ENCODE peak calls at places on chromosome 11, in five cellular contexts. X is fibroblast of lung, W is epithelial cell of esophagus, B is transverse colon, G is breast epithelium. D is an unnamed sample.
A peak's percentile ranks its signal among the peaks of the same experiment; 100 is the strongest.

GRCh38 chr11:121452609-121453150 is at the start of gene SORL1-AS1:
- DNase-seq in X (no peak), B (peak; percentile 45), G (no peak), W (peak; percentile 39), D (peak; percentile 37)

GRCh38 chr11:86374586-86374985 is at the start of gene CCDC81:
- DNase-seq in B (no peak), G (no peak), X (peak; percentile 12), W (no peak), D (peak; percentile 43)

GRCh38 chr11:38460901-38461300 is 1862.9 kb upstream of the RAG2 start:
- DNase-seq in G (peak; percentile 56), B (no peak), W (peak; percentile 80), X (peak; percentile 96), D (no peak)

GRCh38 chr11:42901084-42901483 is 410.7 kb upstream of the API5 start:
- DNase-seq in W (no peak), G (no peak), X (no peak), B (no peak), D (no peak)

GRCh38 chr11:104917259-104918112 is 19.2 kb upstream of the CASP12 start:
- DNase-seq in W (no peak), G (no peak), X (no peak), B (no peak), D (no peak)

GRCh38 chr11:44875056-44875455 is 75.6 kb downstream of the TP53I11 start:
- DNase-seq in W (no peak), G (no peak), B (no peak), X (no peak), D (no peak)

GRCh38 chr11:44244649-44245308 is 65.2 kb downstream of the ALX4 start:
- DNase-seq in G (no peak), X (no peak), B (no peak), W (no peak), D (no peak)

GRCh38 chr11:61855939-61856730 is 28.0 kb downstream of the FADS2 start:
- DNase-seq in B (no peak), X (no peak), G (no peak), W (no peak), D (peak; percentile 41)

GRCh38 chr11:75547617-75548054 is 14.4 kb upstream of the SERPINH1 start:
- DNase-seq in B (peak; percentile 72), X (peak; percentile 71), W (peak; percentile 58), G (no peak), D (peak; percentile 76)

GRCh38 chr11:34250732-34251639 is 106.8 kb downstream of the ABTB2 start:
- DNase-seq in W (peak; percentile 95), G (no peak), X (peak; percentile 22), B (peak; percentile 53), D (no peak)

GRCh38 chr11:8933931-8934330 is 1.2 kb upstream of the C11orf16 start:
- DNase-seq in B (no peak), G (no peak), W (no peak), X (no peak), D (no peak)

GRCh38 chr11:128095459-128096096 is 491.8 kb downstream of the ETS1 start:
- DNase-seq in X (peak; percentile 48), G (no peak), W (peak; percentile 90), B (no peak), D (no peak)

GRCh38 chr11:130413383-130414106 is 14.9 kb downstream of the ADAMTS8 start:
- DNase-seq in G (no peak), X (peak; percentile 85), B (no peak), W (peak; percentile 95), D (no peak)

GRCh38 chr11:129652828-129653227 is 162.8 kb upstream of the TMEM45B start:
- DNase-seq in W (peak; percentile 92), G (no peak), B (no peak), X (peak; percentile 94), D (no peak)

GRCh38 chr11:32032478-32032877 is 58.4 kb upstream of the RCN1 start:
- DNase-seq in W (peak; percentile 5), G (no peak), B (no peak), X (no peak), D (no peak)

GRCh38 chr11:116263770-116264169 is 509.0 kb downstream of the BUD13 start:
- DNase-seq in W (no peak), B (no peak), G (no peak), X (no peak), D (no peak)

GRCh38 chr11:125341676-125342075 is 154.4 kb downstream of the FEZ1 start:
- DNase-seq in W (no peak), B (no peak), X (no peak), G (no peak), D (no peak)

GRCh38 chr11:61814242-61814957 is 2.4 kb downstream of the FADS1 start:
- DNase-seq in W (peak; percentile 41), B (peak; percentile 34), G (no peak), X (peak; percentile 40), D (peak; percentile 83)

GRCh38 chr11:110172666-110173065 is 79.5 kb downstream of the ZC3H12C start:
- DNase-seq in X (no peak), B (no peak), W (no peak), G (no peak), D (no peak)

GRCh38 chr11:35393093-35393492 is 26.3 kb downstream of the SLC1A2 start:
- DNase-seq in B (no peak), W (no peak), G (no peak), X (no peak), D (no peak)

GRCh38 chr11:46290021-46290420 is 12.6 kb downstream of the CREB3L1 start:
- DNase-seq in G (no peak), W (no peak), B (no peak), X (no peak), D (peak; percentile 53)

GRCh38 chr11:64313491-64314145 is 3.7 kb downstream of the TRMT112 start:
- DNase-seq in B (peak; percentile 47), W (no peak), G (no peak), X (peak; percentile 48), D (peak; percentile 55)

GRCh38 chr11:34366522-34366921 is 8.7 kb upstream of the ABTB2 start:
- DNase-seq in W (peak; percentile 78), B (peak; percentile 35), G (no peak), X (peak; percentile 28), D (no peak)

GRCh38 chr11:5808500-5809121 is at the start of gene OR52N2:
- DNase-seq in G (peak; percentile 61), B (peak; percentile 73), W (peak; percentile 70), X (peak; percentile 77), D (peak; percentile 81)

GRCh38 chr11:16805942-16806341 is 67.5 kb downstream of the C11orf58 start:
- DNase-seq in W (no peak), G (no peak), B (no peak), X (peak; percentile 86), D (no peak)

GRCh38 chr11:313787-314547 is at the start of gene IFITM1:
- DNase-seq in W (peak; percentile 68), X (peak; percentile 86), B (peak; percentile 62), G (no peak), D (peak; percentile 63)

GRCh38 chr11:315516-315994 is 1.7 kb downstream of the IFITM1 start:
- DNase-seq in G (no peak), B (no peak), X (no peak), W (no peak), D (no peak)

GRCh38 chr11:315051-315481 is 1.2 kb downstream of the IFITM1 start:
- DNase-seq in X (no peak), W (no peak), B (no peak), G (no peak), D (no peak)

GRCh38 chr11:312092-312816 is 1.6 kb upstream of the IFITM1 start:
- DNase-seq in X (no peak), G (no peak), W (no peak), B (no peak), D (no peak)

DNA sequence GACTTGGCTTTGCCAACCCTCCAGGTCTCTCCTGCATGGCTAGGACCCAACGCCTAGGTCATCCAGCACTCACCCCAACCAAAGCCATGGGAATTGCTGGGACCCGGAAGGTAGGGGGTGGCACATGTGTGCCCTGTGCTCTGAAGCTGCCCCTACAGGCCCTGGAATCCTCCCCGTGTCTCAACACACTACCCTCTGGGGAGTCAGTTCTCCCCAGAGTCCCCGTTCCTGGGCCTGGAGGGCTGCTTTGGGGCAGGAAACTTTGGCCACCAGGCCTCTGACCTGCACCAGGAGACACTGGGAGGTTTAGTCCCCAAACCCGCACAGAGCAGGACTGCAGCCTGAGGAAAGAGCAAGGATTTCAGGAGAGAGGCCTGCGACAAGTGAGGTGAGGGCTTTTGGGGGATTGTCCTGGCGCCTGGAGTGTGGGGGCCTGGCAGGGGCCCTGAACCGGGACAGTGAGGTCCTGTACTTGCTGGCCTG is 495 bp upstream of the IFITM1 start:
- DNase-seq in B (no peak), G (no peak), X (no peak), W (no peak), D (no peak)
- H3K4me3 ChIP-seq in B (peak overlapping the region; percentile 49), G (peak overlapping the region; percentile 88), X (peak overlapping the region; percentile 64), W (no peak overlapping the region), D (no peak overlapping the region)

DNA sequence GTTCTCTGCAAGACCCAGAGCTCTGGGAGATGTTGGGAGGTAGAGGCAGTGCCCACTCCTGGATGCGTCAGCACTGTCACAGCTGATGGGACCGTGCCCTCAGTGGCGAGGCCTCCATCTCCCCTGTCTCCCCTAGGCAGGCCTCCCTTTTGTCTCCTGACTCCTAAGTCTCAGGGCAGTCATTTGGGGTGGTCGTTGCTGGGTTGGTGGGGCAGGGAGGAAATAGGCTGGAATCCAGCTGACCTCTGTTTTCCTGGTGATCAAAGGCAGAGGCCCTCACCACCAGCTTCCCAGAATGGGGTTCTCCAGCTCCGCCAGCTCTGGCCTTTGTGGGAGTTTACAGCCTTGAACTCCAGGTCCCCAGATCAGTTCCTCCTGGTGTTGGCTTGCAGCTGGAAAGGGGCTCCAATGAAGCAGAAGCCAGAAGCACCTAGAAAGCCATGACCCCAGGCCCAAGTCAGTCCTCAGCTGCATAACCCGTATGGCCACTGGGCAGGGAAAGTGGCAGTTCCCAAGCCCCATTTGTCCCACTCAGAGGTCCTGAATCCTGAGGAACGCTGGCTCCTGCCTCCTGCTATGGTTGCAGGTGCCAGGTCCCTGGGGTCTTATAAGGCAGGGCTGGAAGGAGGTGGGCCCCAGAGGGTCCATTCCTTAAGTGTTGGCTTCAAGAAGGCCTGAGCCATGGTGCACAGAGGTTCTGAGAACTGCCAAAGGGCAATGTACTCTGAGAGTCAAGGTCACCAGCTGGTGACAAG is 7.3 kb upstream of the FXYD2 start:
- DNase-seq in G (no peak), X (no peak), W (no peak), B (peak; percentile 4), D (peak; percentile 13)
- H3K4me3 ChIP-seq in G (no peak overlapping the region), X (no peak overlapping the region), W (no peak overlapping the region), B (no peak overlapping the region), D (no peak overlapping the region)

DNA sequence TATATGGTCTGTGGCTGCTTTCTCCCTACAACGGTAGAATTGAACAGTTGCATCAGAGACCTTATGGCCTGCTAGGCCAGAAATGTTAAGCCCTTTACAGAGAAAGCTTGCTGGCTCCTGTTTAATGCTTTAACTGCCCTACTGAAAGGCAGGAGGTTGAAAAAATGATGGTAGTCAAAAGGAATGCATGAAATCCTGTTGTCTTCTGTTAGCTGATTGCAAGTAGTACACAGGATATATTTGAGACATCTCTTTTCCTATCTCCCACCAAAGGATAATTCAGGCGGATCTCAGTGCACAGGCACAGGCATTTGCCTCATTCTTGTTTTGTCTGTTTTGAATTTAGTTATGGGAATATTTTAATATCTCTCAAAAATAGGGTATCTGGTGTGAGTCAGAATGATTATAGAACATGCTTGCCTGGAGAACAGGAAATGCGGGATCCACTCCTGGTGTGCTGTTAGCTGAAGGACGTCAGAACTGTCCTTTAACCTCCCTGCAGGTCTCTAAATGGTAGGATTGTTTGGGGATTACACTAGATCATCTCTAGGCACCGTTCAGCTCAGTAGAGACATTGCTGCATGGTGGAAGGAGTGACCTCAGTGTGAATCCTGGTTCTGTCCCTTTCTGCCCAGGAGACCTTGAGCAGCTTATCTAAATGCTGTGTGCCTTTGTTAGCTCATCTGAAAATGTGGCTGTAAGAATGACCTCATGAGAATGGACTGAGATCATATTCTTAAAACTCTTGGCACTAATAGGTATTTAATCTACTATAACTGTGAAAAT is 49.5 kb downstream of the PACS1 start:
- DNase-seq in X (peak; percentile 71), B (no peak), W (peak; percentile 87), G (no peak), D (peak; percentile 60)
- H3K4me3 ChIP-seq in X (no peak overlapping the region), B (no peak overlapping the region), W (no peak overlapping the region), G (no peak overlapping the region), D (no peak overlapping the region)

GRCh38 chr11:88656960-88657738 is 319.6 kb upstream of the CTSC start:
- DNase-seq in G (no peak), X (peak; percentile 13), B (no peak), W (peak; percentile 38), D (no peak)
- H3K4me3 ChIP-seq in G (peak overlapping the region; percentile 16), X (peak overlapping the region; percentile 21), B (no peak overlapping the region), W (no peak overlapping the region), D (no peak overlapping the region)

D was measured in testis.